ENCODE peak calls at places on chromosome 13, in nine cellular contexts. W is body of pancreas, A is tibial nerve, F is kidney, O is coronary artery, H is AG04450, V is upper lobe of right lung, B is esophagus squamous epithelium, P is A549. D is an unnamed sample.

GRCh38 chr13:98664047-98664446 is 87.1 kb upstream of the STK24 start:
- DNase-seq in W (no peak), O (no peak), P (no peak), F (no peak), V (no peak), H (no peak), B (no peak), A (no peak), D (no peak)

GRCh38 chr13:93690139-93690538 is 463.5 kb downstream of the GPC6 start:
- DNase-seq in P (no peak), V (no peak), H (no peak), A (no peak), O (no peak), F (no peak), W (no peak), B (no peak), D (no peak)

GRCh38 chr13:47148543-47148942 is 251.7 kb upstream of the HTR2A start:
- DNase-seq in W (no peak), H (no peak), P (no peak), B (no peak), A (no peak), F (no peak), V (no peak), O (no peak), D (no peak)

GRCh38 chr13:45859682-45860081 is 8.1 kb upstream of the SIAH3 start:
- DNase-seq in W (no peak), O (no peak), H (no peak), P (no peak), V (no peak), F (no peak), A (no peak), B (no peak), D (no peak)

GRCh38 chr13:105147481-105147880 is 1388.0 kb downstream of the EFNB2 start:
- DNase-seq in V (no peak), A (no peak), F (no peak), P (no peak), H (no peak), W (no peak), B (no peak), O (no peak), D (no peak)

GRCh38 chr13:44758595-44759221 is 182.6 kb upstream of the TSC22D1 start:
- DNase-seq in O (no peak), V (no peak), F (no peak), B (no peak), A (no peak), P (peak), W (peak), H (peak), D (no peak)

GRCh38 chr13:106230450-106230849 is 305.0 kb downstream of the EFNB2 start:
- DNase-seq in B (no peak), O (no peak), V (no peak), A (no peak), H (peak), P (peak), W (no peak), F (no peak), D (no peak)

GRCh38 chr13:55937180-55937579 is 1203.5 kb upstream of the PRR20A start:
- DNase-seq in F (no peak), V (no peak), B (no peak), O (no peak), A (no peak), W (no peak), P (no peak), H (no peak), D (no peak)

GRCh38 chr13:39881383-39881782 is 225.9 kb downstream of the COG6 start:
- DNase-seq in V (no peak), F (no peak), H (no peak), O (no peak), B (no peak), W (no peak), P (no peak), A (no peak), D (no peak)

GRCh38 chr13:46552302-46552680 is 679 bp upstream of the LRCH1 start:
- DNase-seq in O (no peak), F (no peak), B (no peak), W (no peak), A (no peak), H (no peak), V (no peak), P (no peak), D (no peak)

GRCh38 chr13:48125794-48126228 is 30.9 kb upstream of the MED4 start:
- DNase-seq in F (no peak), B (no peak), A (no peak), P (no peak), V (no peak), H (no peak), O (no peak), W (peak), D (no peak)

GRCh38 chr13:40187324-40187795 is 479.1 kb downstream of the FOXO1 start:
- DNase-seq in F (no peak), V (no peak), B (no peak), W (no peak), A (no peak), O (no peak), P (no peak), H (no peak), D (no peak)

GRCh38 chr13:49444517-49445395 is 682 bp downstream of the SETDB2 start:
- DNase-seq in W (no peak), V (no peak), H (no peak), P (peak), F (no peak), A (no peak), O (no peak), B (no peak), D (no peak)

GRCh38 chr13:40648841-40649240 is 17.6 kb downstream of the FOXO1 start:
- DNase-seq in P (no peak), H (no peak), W (no peak), F (no peak), V (no peak), B (no peak), O (no peak), A (no peak), D (no peak)

GRCh38 chr13:72379581-72379980 is 347.8 kb downstream of the MZT1 start:
- DNase-seq in O (no peak), H (no peak), V (no peak), A (no peak), P (no peak), W (no peak), F (no peak), B (no peak), D (no peak)

GRCh38 chr13:97938701-97939475 is 14.6 kb upstream of the IPO5 start:
- DNase-seq in W (no peak), A (no peak), P (no peak), V (no peak), B (no peak), F (no peak), H (no peak), O (no peak), D (no peak)

GRCh38 chr13:43831088-43831487 is 44.3 kb upstream of the ENOX1 start:
- DNase-seq in W (no peak), V (no peak), A (no peak), H (no peak), F (no peak), O (no peak), P (no peak), B (no peak), D (no peak)

GRCh38 chr13:47256618-47257017 is 359.8 kb upstream of the HTR2A start:
- DNase-seq in H (peak), P (no peak), A (no peak), W (no peak), O (no peak), B (no peak), V (no peak), F (no peak), D (no peak)

GRCh38 chr13:30978981-30979956 is 46.8 kb downstream of the TEX26 start:
- DNase-seq in O (no peak), P (peak), V (peak), F (peak), B (no peak), W (no peak), A (no peak), H (no peak), D (no peak)

GRCh38 chr13:53342623-53343022 is 314.0 kb downstream of the OLFM4 start:
- DNase-seq in F (no peak), A (no peak), P (no peak), O (no peak), H (no peak), B (no peak), W (no peak), V (no peak), D (no peak)

GRCh38 chr13:50284540-50284939 is 269.3 kb downstream of the KCNRG start:
- DNase-seq in F (no peak), P (no peak), A (no peak), O (no peak), W (no peak), V (no peak), B (no peak), H (no peak), D (no peak)

GRCh38 chr13:102402292-102402691 is 444 bp upstream of the FGF14 start:
- DNase-seq in P (no peak), A (no peak), H (no peak), V (no peak), F (peak), W (peak), O (no peak), B (no peak), D (peak)

GRCh38 chr13:40599722-40600121 is 66.7 kb downstream of the FOXO1 start:
- DNase-seq in A (no peak), B (no peak), W (no peak), F (no peak), O (no peak), H (no peak), P (no peak), V (no peak), D (no peak)

GRCh38 chr13:36841411-36841810 is 22.4 kb downstream of the RFXAP start:
- DNase-seq in O (no peak), A (no peak), B (no peak), H (no peak), F (no peak), W (no peak), P (no peak), V (no peak), D (no peak)

GRCh38 chr13:26061947-26062346 is 10.1 kb upstream of the SHISA2 start:
- DNase-seq in H (peak), P (no peak), V (no peak), B (no peak), A (no peak), O (no peak), F (no peak), W (no peak), D (no peak)

GRCh38 chr13:45194081-45194939 is 6.5 kb downstream of the KCTD4 start:
- DNase-seq in V (no peak), H (no peak), W (peak), A (peak), P (peak), O (peak), B (no peak), F (no peak), D (peak)

GRCh38 chr13:74101436-74101835 is 32.8 kb downstream of the KLF12 start:
- DNase-seq in O (no peak), W (no peak), P (no peak), F (no peak), A (no peak), V (no peak), H (no peak), B (no peak), D (no peak)

GRCh38 chr13:20258208-20258962 is 26.3 kb upstream of the GJB6 start:
- DNase-seq in V (no peak), P (peak), A (peak), B (no peak), O (no peak), W (no peak), F (no peak), H (no peak), D (no peak)

GRCh38 chr13:104823071-104823470 is 1712.4 kb downstream of the EFNB2 start:
- DNase-seq in V (no peak), A (no peak), H (no peak), F (no peak), W (no peak), O (no peak), P (no peak), B (no peak), D (no peak)

GRCh38 chr13:70042193-70042592 is 65.4 kb upstream of the ATXN8OS start:
- DNase-seq in F (no peak), H (no peak), O (no peak), A (no peak), V (no peak), P (no peak), B (no peak), W (no peak), D (no peak)

GRCh38 chr13:110289174-110289573 is 17.8 kb downstream of the COL4A1 start:
- DNase-seq in H (no peak), O (peak), W (no peak), P (no peak), F (no peak), V (no peak), A (no peak), B (no peak), D (no peak)

GRCh38 chr13:21047087-21047486 is 14.3 kb downstream of the LATS2 start:
- DNase-seq in A (no peak), W (no peak), H (no peak), V (no peak), B (no peak), O (no peak), P (no peak), F (no peak), D (no peak)

GRCh38 chr13:44306401-44307192 is 67.0 kb upstream of the SERP2 start:
- DNase-seq in O (peak), A (peak), B (no peak), V (peak), F (peak), H (peak), W (peak), P (peak), D (no peak)

GRCh38 chr13:62300021-62300420 is 884.4 kb upstream of the PCDH20 start:
- DNase-seq in B (no peak), A (no peak), W (no peak), H (no peak), P (no peak), V (no peak), F (no peak), O (no peak), D (no peak)

GRCh38 chr13:107650081-107650701 is 565.1 kb downstream of the LIG4 start:
- DNase-seq in A (peak), B (no peak), V (peak), F (peak), O (no peak), H (no peak), W (peak), P (peak), D (peak)

GRCh38 chr13:110070046-110070445 is 236.9 kb downstream of the COL4A1 start:
- DNase-seq in P (no peak), V (no peak), B (no peak), A (no peak), O (no peak), F (no peak), W (no peak), H (no peak), D (no peak)

GRCh38 chr13:107370036-107370785 is 802.3 kb upstream of the ARGLU1 start:
- DNase-seq in A (no peak), V (no peak), W (no peak), F (no peak), B (no peak), O (no peak), P (no peak), H (peak), D (no peak)

DNA sequence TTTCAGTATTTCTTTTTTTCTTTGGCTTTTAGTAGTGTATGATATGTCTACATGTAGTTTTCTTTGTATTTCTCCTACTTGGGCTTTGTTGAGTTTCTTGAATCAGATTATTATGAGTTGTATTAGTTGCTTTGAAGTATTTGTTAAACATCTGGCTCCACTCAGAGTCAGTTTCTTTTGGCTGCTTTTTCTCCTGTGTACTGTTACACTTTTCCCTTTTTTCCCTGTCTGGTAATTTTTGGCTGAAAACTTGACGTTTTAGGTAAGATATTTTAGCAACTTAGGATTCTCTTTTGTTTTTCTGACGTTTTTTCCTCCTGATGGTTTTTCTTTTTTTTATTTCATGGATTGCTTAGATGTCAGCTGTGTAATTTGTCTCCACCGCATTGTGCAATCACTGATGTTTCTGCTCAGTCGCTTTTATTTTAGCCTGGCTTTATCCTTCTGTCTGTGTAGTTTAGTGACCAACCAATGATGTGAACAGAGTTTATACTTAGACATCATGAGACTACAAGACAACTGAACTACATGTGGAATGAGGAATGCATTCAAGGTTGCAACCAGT is 20.7 kb downstream of the RFC3 start:
- DNase-seq in V (no peak), W (no peak), F (no peak), O (no peak), B (no peak), A (no peak), H (no peak), P (no peak), D (no peak)
- H3K27ac ChIP-seq in V (no peak), W (no peak), F (no peak), O (no peak), B (no peak), A (no peak), H (no peak), P (no peak), D (no peak)

DNA sequence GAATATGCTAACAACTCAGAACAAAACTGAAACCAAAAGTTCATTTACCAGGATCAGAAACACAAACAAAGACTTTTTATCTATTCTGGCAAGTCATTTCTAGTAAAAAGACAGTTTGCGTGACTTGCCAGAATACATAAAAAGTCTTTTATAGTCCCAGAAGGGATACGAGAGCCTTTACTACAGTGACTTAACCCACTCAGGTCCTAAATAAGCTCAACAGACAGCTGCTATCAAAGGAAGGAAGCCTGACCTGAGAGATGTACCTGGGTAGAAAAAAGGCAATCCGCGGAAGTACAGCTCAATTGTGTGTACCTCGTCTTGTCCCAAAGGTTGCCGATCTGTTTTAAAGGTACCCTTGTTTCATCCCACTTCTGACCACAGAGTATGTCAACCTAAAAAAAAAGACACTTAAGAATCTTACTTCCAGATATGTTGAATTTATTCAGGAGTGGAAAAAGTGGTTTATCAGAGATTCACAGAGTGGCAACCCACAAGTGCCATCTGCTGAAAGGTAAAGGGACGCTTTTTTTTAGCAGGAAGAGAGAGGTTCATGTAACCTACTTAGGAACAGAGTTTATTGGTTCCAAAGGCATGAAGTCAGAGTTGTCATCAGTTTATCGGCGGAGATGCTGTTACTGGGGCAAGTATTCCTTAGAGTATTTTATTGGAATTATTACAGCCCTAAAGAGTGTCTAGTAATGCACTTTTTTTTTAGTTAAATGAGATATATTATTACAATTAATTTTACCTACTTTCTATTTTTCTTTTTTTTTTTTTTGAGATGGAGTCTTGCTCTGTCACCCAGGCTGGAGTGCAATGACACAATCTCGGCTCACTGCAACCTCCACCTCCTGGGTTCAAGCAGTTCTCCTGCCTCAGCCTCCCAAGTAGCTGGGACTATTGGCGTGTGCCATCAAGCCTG is 69.7 kb upstream of the C1QTNF9B start:
- DNase-seq in W (no peak), F (no peak), V (no peak), O (no peak), B (no peak), P (no peak), H (no peak), A (no peak), D (no peak)
- H3K27ac ChIP-seq in W (peak), F (peak), V (peak), O (no peak), B (peak), P (no peak), H (no peak), A (peak), D (peak)

GRCh38 chr13:27171830-27172494 is 351 bp upstream of the USP12 start:
- DNase-seq in F (peak), V (peak), H (peak), P (peak), A (peak), W (peak), B (peak), O (peak), D (peak)
- H3K27ac ChIP-seq in F (peak), V (peak), H (peak), P (peak), A (peak), W (peak), B (peak), O (peak), D (peak)

DNA sequence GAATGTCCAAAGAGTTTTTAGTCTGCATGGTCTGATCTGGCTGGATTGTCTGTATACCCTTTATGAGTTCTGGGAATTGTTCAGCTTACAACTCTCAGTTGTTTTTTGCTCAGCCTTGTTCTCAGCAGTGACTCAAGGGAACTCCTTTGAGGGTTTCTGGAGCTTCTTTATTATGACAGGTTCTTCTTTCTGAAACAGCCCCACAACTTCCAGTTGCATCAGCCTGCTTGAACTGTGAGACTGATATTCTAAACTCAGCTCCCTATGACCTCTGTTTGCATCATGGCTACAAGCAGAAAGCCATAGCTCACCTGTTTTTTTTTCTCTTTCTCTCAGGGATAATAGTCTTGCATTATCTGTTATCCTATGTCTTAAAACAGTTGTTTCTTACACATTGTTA is 85.0 kb downstream of the TDRD3 start:
- DNase-seq in O (no peak), F (no peak), H (no peak), P (no peak), A (no peak), V (no peak), W (no peak), B (no peak), D (no peak)
- H3K27ac ChIP-seq in O (no peak), F (no peak), H (no peak), P (no peak), A (no peak), V (no peak), W (no peak), B (no peak), D (no peak)

GRCh38 chr13:29902632-29903305 is 52.4 kb upstream of the UBL3 start:
- DNase-seq in P (no peak), H (no peak), B (no peak), V (no peak), F (no peak), W (no peak), O (no peak), A (no peak), D (no peak)
- H3K27ac ChIP-seq in P (no peak), H (peak), B (no peak), V (peak), F (no peak), W (no peak), O (no peak), A (no peak), D (peak)

DNA sequence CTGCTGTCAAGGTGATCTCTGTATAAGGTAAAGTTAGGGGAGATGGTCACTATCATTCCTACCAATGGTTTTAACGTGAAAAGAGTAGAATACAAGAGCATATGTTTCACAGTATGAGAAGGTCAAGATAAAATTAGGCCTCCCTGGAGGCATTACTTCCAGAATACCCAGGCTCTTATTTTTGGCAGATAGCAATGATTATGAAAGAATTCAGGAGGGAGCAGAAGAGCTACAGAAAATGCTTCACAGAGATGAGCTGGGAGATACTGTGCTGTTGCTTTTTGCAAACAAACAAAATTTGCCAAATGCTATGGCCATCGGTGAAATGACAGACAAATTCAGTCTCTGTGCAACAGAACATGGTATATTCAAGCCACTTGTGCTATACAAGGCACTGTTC is 547.5 kb upstream of the SPRY2 start:
- DNase-seq in P (no peak), W (no peak), F (no peak), O (no peak), A (no peak), H (no peak), V (no peak), B (no peak), D (no peak)
- H3K27ac ChIP-seq in P (no peak), W (no peak), F (no peak), O (peak), A (no peak), H (no peak), V (no peak), B (no peak), D (no peak)

GRCh38 chr13:51805313-51805712 is 1.4 kb upstream of the DHRS12 start:
- DNase-seq in W (no peak), H (no peak), V (no peak), B (no peak), O (no peak), A (no peak), F (no peak), P (no peak), D (no peak)
- H3K27ac ChIP-seq in W (peak), H (no peak), V (peak), B (peak), O (peak), A (peak), F (no peak), P (no peak), D (peak)